ENCODE peak calls at places on chromosome 17, in ten cellular contexts. J is NCI-H187; C is A549; K is stimulated activated CD4-positive, alpha-beta T cell treated with anti-CD3 and anti-CD28 coated beads, Interleukin-1b, Interleukin-23, amount 100 ng/mL, for 24 hours; Z is kidney tubule cell; E is lung; F is BJ; M is astrocyte of the cerebellum; Y is C1 segment of cervical spinal cord; P is psoas muscle. W is an unnamed sample.

GRCh38 chr17:35432176-35433074 is at the start of gene SLFN12:
- DNase-seq in K (no peak), M (peak), P (peak), Y (no peak), C (no peak), F (peak), E (peak), J (no peak), Z (peak), W (peak)

GRCh38 chr17:49315974-49316570 is 46.0 kb downstream of the ZNF652 start:
- DNase-seq in M (no peak), E (no peak), C (no peak), K (no peak), F (no peak), J (no peak), P (no peak), Y (no peak), Z (peak), W (no peak)

GRCh38 chr17:45260204-45260783 is 1.6 kb downstream of the SPATA32 start:
- DNase-seq in Z (no peak), J (no peak), C (no peak), P (peak), M (no peak), E (no peak), Y (no peak), K (no peak), F (no peak), W (no peak)

GRCh38 chr17:13031718-13032350 is 14.0 kb upstream of the ELAC2 start:
- DNase-seq in M (no peak), C (peak), F (no peak), P (peak), J (no peak), K (peak), Z (peak), E (peak), Y (no peak), W (no peak)

GRCh38 chr17:17416400-17417360 is 60.1 kb upstream of the MED9 start:
- DNase-seq in J (no peak), Z (peak), E (peak), C (peak), M (no peak), Y (no peak), F (peak), P (no peak), K (no peak), W (peak)

GRCh38 chr17:4945944-4946280 is 2.4 kb downstream of the PFN1 start:
- DNase-seq in K (no peak), P (no peak), J (no peak), E (no peak), C (no peak), Y (no peak), Z (no peak), M (no peak), F (no peak), W (no peak)

GRCh38 chr17:74152591-74153455 is 50.7 kb upstream of the RPL38 start:
- DNase-seq in J (no peak), Y (no peak), K (no peak), E (no peak), F (no peak), Z (peak), P (no peak), C (no peak), M (no peak), W (no peak)

GRCh38 chr17:1095853-1096675 is 83.7 kb downstream of the ABR start:
- DNase-seq in C (no peak), P (no peak), J (no peak), F (no peak), K (no peak), M (no peak), Z (no peak), Y (no peak), E (no peak), W (no peak)

GRCh38 chr17:33091271-33091670 is 99.6 kb downstream of the SPACA3 start:
- DNase-seq in F (no peak), P (no peak), Z (no peak), E (no peak), Y (no peak), C (no peak), J (no peak), M (no peak), K (no peak), W (no peak)

GRCh38 chr17:64707077-64707591 is 45.0 kb upstream of the SMURF2 start:
- DNase-seq in J (no peak), F (peak), Y (no peak), K (no peak), C (peak), P (peak), E (peak), Z (peak), M (peak), W (no peak)

GRCh38 chr17:74865504-74866197 is 6.0 kb upstream of the GRIN2C start:
- DNase-seq in J (no peak), Y (no peak), M (no peak), Z (no peak), C (no peak), P (no peak), K (no peak), F (no peak), E (no peak), W (no peak)

GRCh38 chr17:31559647-31560501 is 168.4 kb downstream of the RAB11FIP4 start:
- DNase-seq in C (peak), P (peak), Y (peak), F (no peak), M (no peak), J (no peak), Z (peak), E (no peak), K (no peak), W (no peak)

GRCh38 chr17:73308017-73308823 is 3.6 kb downstream of the CDC42EP4 start:
- DNase-seq in F (peak), C (peak), Z (peak), K (no peak), P (peak), M (peak), E (peak), Y (peak), J (no peak), W (no peak)

GRCh38 chr17:78184311-78184710 is 2.5 kb downstream of the TK1 start:
- DNase-seq in M (no peak), F (no peak), Y (no peak), J (no peak), C (no peak), E (no peak), K (no peak), Z (peak), P (no peak), W (no peak)

GRCh38 chr17:60159479-60159866 is 9.7 kb downstream of the CA4 start:
- DNase-seq in Y (no peak), M (no peak), P (no peak), J (no peak), Z (no peak), C (no peak), K (no peak), F (no peak), E (no peak), W (no peak)

GRCh38 chr17:39663340-39663687 is 1.8 kb upstream of the TCAP start:
- DNase-seq in M (no peak), J (no peak), P (no peak), F (no peak), Y (no peak), K (no peak), Z (no peak), E (no peak), C (no peak), W (no peak)

GRCh38 chr17:60577147-60577925 is 22.7 kb upstream of the PPM1D start:
- DNase-seq in P (no peak), J (no peak), Z (peak), M (no peak), C (no peak), Y (peak), F (no peak), K (no peak), E (no peak), W (peak)

GRCh38 chr17:78313735-78314648 is 45.9 kb downstream of the SOCS3 start:
- DNase-seq in K (peak), F (no peak), E (peak), Z (peak), J (peak), Y (no peak), P (peak), C (peak), M (no peak), W (no peak)

GRCh38 chr17:71936977-71937376 is 183.8 kb upstream of the SOX9 start:
- DNase-seq in Z (peak), Y (no peak), K (no peak), J (no peak), M (no peak), C (no peak), F (no peak), P (no peak), E (no peak), W (no peak)

GRCh38 chr17:75130632-75131277 is 787 bp downstream of the NT5C start:
- DNase-seq in K (no peak), Y (peak), P (no peak), M (peak), E (peak), C (peak), J (no peak), F (no peak), Z (peak), W (peak)

GRCh38 chr17:18896146-18896545 is 38.2 kb downstream of the PRPSAP2 start:
- DNase-seq in C (no peak), F (no peak), Z (no peak), M (no peak), E (no peak), Y (no peak), P (no peak), K (no peak), J (no peak), W (no peak)

GRCh38 chr17:81401727-81402529 is 6.7 kb downstream of the BAHCC1 start:
- DNase-seq in Z (peak), E (no peak), Y (peak), M (no peak), P (peak), C (peak), K (no peak), J (no peak), F (no peak), W (peak)

GRCh38 chr17:40310882-40311391 is 2.0 kb downstream of the RARA start:
- DNase-seq in K (no peak), C (no peak), Y (peak), J (no peak), M (no peak), F (no peak), E (no peak), P (peak), Z (peak), W (no peak)

GRCh38 chr17:27746881-27747280 is 53.4 kb downstream of the NOS2 start:
- DNase-seq in F (no peak), P (no peak), K (no peak), Z (no peak), Y (no peak), J (no peak), M (no peak), E (no peak), C (no peak), W (no peak)

GRCh38 chr17:4893721-4894560 is 5.4 kb upstream of the C17orf107 start:
- DNase-seq in K (no peak), J (no peak), E (no peak), F (no peak), C (no peak), Z (no peak), Y (no peak), P (no peak), M (no peak), W (no peak)

GRCh38 chr17:55246583-55246982 is 18.2 kb upstream of the HLF start:
- DNase-seq in E (no peak), Y (no peak), F (no peak), K (no peak), J (no peak), M (no peak), C (no peak), P (no peak), Z (no peak), W (no peak)

GRCh38 chr17:62995377-62995885 is 29.4 kb downstream of the TANC2 start:
- DNase-seq in C (peak), J (no peak), F (no peak), P (no peak), K (no peak), M (no peak), Z (peak), E (no peak), Y (no peak), W (peak)

GRCh38 chr17:78532311-78532710 is 44.9 kb downstream of the DNAH17 start:
- DNase-seq in K (no peak), P (no peak), C (no peak), E (no peak), J (peak), Y (no peak), Z (peak), M (no peak), F (no peak), W (no peak)

GRCh38 chr17:41910701-41911391 is 7.9 kb downstream of the ACLY start:
- DNase-seq in M (peak), Y (no peak), F (peak), P (no peak), C (peak), K (no peak), Z (peak), E (no peak), J (no peak), W (no peak)

GRCh38 chr17:16459271-16459670 is 32.7 kb downstream of the LRRC75A start:
- DNase-seq in J (no peak), C (no peak), Z (no peak), F (no peak), Y (no peak), E (no peak), K (no peak), P (no peak), M (no peak), W (no peak)

GRCh38 chr17:2008332-2009126 is 16.6 kb downstream of the RTN4RL1 start:
- DNase-seq in M (no peak), P (no peak), E (no peak), K (no peak), F (no peak), C (no peak), Y (no peak), J (no peak), Z (no peak), W (no peak)

GRCh38 chr17:73419051-73419450 is 107.2 kb upstream of the CDC42EP4 start:
- DNase-seq in Z (no peak), F (no peak), Y (no peak), M (no peak), E (no peak), P (no peak), J (no peak), C (no peak), K (no peak), W (no peak)

W was measured in hippocampal formation.